ENCODE peak calls at places on chromosomes 12 and 14, in nine cellular contexts. O is cardiac muscle cell; N is mesothelial cell of epicardium; W is pancreas; U is GM13977; T is chondrocyte; J is CD4-positive, alpha-beta T cell; X is fibroblast of lung; G is ovary. H is an unnamed sample.
A peak's percentile ranks its signal among the peaks of the same experiment; 100 is the strongest.

GRCh38 chr12:81257952-81258551 is 180.2 kb downstream of the ACSS3 start:
- DNase-seq in W (no peak), T (no peak), J (no peak), U (no peak), X (peak; percentile 47), O (peak; percentile 32), N (no peak), G (no peak), H (no peak)

GRCh38 chr12:28539691-28540323 is 349.6 kb downstream of the CCDC91 start:
- DNase-seq in O (no peak), T (no peak), U (no peak), W (no peak), X (no peak), N (no peak), J (no peak), G (no peak), H (no peak)

GRCh38 chr14:40053396-40053795 is 621.2 kb upstream of the FBXO33 start:
- DNase-seq in O (no peak), J (no peak), U (no peak), G (no peak), T (no peak), W (no peak), X (no peak), N (no peak), H (no peak)

GRCh38 chr14:57960946-57961792 is 95.3 kb upstream of the SLC35F4 start:
- DNase-seq in U (no peak), O (no peak), G (no peak), W (no peak), N (no peak), X (no peak), J (no peak), T (no peak), H (no peak)

GRCh38 chr14:95256011-95256775 is 63.5 kb downstream of the CLMN start:
- DNase-seq in N (no peak), W (no peak), U (no peak), J (no peak), O (no peak), X (no peak), T (no peak), G (no peak), H (no peak)

GRCh38 chr12:91774471-91774921 is 371.1 kb downstream of the BTG1 start:
- DNase-seq in N (no peak), J (no peak), U (no peak), G (no peak), W (no peak), T (no peak), X (peak; percentile 73), O (no peak), H (no peak)

GRCh38 chr14:90281261-90281660 is 24.9 kb downstream of the PSMC1 start:
- DNase-seq in J (no peak), T (no peak), O (no peak), X (peak; percentile 90), N (no peak), W (no peak), G (no peak), U (no peak), H (no peak)

GRCh38 chr14:95313707-95314106 is 6.0 kb downstream of the CLMN start:
- DNase-seq in X (peak; percentile 15), T (peak; percentile 27), G (no peak), U (no peak), N (no peak), W (no peak), J (no peak), O (no peak), H (peak; percentile 94)

GRCh38 chr12:5871741-5872140 is 73.3 kb downstream of the ANO2 start:
- DNase-seq in U (no peak), T (no peak), N (no peak), G (no peak), J (no peak), W (no peak), O (no peak), X (no peak), H (no peak)

GRCh38 chr12:5870183-5870582 is 74.9 kb downstream of the ANO2 start:
- DNase-seq in T (no peak), J (no peak), O (no peak), N (no peak), X (no peak), G (no peak), W (no peak), U (no peak), H (no peak)

GRCh38 chr12:5873341-5873919 is 71.6 kb downstream of the ANO2 start:
- DNase-seq in U (no peak), O (no peak), G (no peak), X (no peak), T (no peak), N (no peak), W (no peak), J (no peak), H (no peak)

GRCh38 chr12:5874514-5874913 is 70.5 kb downstream of the ANO2 start:
- DNase-seq in U (no peak), J (no peak), T (no peak), O (no peak), G (no peak), W (no peak), X (no peak), N (no peak), H (no peak)

GRCh38 chr12:5872745-5873144 is 72.3 kb downstream of the ANO2 start:
- DNase-seq in U (no peak), O (peak; percentile 36), W (no peak), X (peak; percentile 3), G (no peak), T (no peak), N (no peak), J (no peak), H (no peak)
- TF ChIP-seq CTCF in U (peak; percentile 27), O (no peak), W (no peak), X (no peak), G (no peak), T (peak; percentile 70), N (no peak), J (no peak), H (no peak)

DNA sequence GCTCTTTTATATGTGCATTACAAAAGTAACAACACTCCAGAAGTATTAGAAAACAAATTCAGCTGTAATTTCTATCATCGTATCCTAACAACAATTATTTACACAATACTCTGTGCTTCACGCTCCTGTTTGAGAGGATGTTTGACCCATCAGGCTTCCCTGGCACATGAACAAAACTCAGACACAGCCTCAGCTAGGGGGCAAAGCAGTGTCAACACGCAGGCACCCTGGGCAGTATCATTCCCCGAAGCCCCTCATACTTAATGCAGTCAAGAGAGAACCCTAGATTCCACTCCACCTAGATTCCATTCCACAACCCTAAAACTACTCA is 15.4 kb downstream of the MANSC1 start:
- DNase-seq in X (no peak), N (no peak), T (no peak), G (no peak), J (no peak), O (no peak), U (no peak), W (no peak), H (no peak)
- TF ChIP-seq CTCF in X (no peak), N (peak; percentile 14), T (peak; percentile 67), G (no peak), J (peak; percentile 70), O (no peak), U (no peak), W (no peak), H (no peak)

GRCh38 chr14:88987516-88987915 is 163.1 kb downstream of the TTC8 start:
- DNase-seq in O (no peak), T (no peak), J (no peak), N (no peak), W (no peak), G (no peak), U (no peak), X (peak; percentile 73), H (no peak)

GRCh38 chr14:88983755-88984154 is 159.3 kb downstream of the TTC8 start:
- DNase-seq in J (no peak), W (no peak), O (no peak), G (no peak), U (no peak), N (no peak), T (no peak), X (peak; percentile 97), H (no peak)

GRCh38 chr14:88985654-88986053 is 161.2 kb downstream of the TTC8 start:
- DNase-seq in N (no peak), G (no peak), O (peak; percentile 24), X (peak; percentile 20), J (no peak), U (no peak), T (no peak), W (no peak), H (no peak)

GRCh38 chr14:88986146-88986841 is 161.8 kb downstream of the TTC8 start:
- DNase-seq in T (no peak), X (peak; percentile 89), N (peak; percentile 38), U (no peak), G (peak; percentile 28), O (no peak), J (no peak), W (no peak), H (no peak)

DNA sequence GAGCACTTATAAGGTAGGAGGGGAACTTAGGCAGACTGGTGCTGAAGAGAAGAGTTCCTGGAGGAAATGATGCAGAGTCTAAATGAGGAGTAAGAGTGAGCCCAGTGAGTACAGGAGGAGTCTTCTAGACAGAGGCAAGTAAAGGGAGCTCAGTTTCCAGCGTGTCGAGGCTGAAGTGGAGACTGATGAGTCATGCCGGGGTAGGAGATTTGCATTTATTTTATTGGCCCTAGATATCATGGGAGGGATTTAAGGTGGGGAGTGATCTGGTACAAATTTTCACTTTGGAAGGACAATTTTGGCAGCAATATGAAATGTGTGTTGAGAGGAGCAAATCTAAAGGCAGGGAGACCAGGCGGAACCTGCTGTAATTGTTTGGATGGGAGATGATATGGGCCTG is 157.5 kb downstream of the TTC8 start:
- DNase-seq in T (no peak), J (no peak), N (no peak), G (no peak), O (no peak), W (no peak), X (no peak), U (no peak), H (no peak)
- TF ChIP-seq CTCF in T (no peak), J (no peak), N (no peak), G (no peak), O (no peak), W (no peak), X (no peak), U (no peak), H (no peak)

GRCh38 chr12:88951177-88951576 is 370.9 kb upstream of the KITLG start:
- DNase-seq in O (no peak), U (no peak), G (no peak), W (no peak), J (no peak), N (no peak), T (no peak), X (no peak), H (no peak)

GRCh38 chr12:88946377-88946997 is 366.2 kb upstream of the KITLG start:
- DNase-seq in O (no peak), X (peak; percentile 88), T (no peak), U (no peak), J (no peak), G (no peak), N (no peak), W (no peak), H (no peak)

GRCh38 chr12:88945041-88945732 is 364.9 kb upstream of the KITLG start:
- DNase-seq in G (no peak), X (peak; percentile 64), T (no peak), W (no peak), N (no peak), U (no peak), O (no peak), J (no peak), H (no peak)

GRCh38 chr12:88944403-88944802 is 364.1 kb upstream of the KITLG start:
- DNase-seq in O (no peak), J (no peak), U (no peak), N (no peak), X (peak; percentile 68), T (no peak), W (no peak), G (no peak), H (no peak)

DNA sequence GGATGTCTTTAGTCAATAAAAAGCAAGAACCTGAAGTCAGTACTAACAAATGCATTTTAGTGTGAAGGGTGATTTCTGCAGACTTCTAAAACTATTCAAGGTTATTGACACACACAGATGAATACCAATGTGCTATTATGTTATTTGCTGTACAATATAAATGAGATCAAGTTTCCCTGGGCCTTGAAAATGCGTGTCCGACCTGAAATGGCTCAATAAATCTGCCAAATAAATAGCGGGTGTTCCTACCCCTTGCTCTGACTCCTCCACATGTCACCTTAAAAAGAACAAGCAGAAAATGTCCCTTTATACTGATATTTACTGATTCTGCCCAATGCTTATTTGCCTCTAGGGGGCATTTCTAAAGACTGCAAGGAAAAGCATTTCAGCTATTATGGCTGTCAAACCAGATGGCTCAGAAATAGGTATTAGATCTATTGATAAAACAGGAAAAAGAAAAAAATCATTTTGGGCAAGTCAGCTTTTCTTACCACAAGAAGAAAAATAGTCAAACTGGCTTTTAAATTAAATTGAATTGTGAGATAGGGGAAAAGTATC is 367.3 kb upstream of the KITLG start:
- DNase-seq in O (no peak), G (no peak), U (no peak), W (no peak), X (no peak), T (no peak), N (no peak), J (no peak), H (no peak)
- TF ChIP-seq CTCF in O (no peak), G (no peak), U (no peak), W (no peak), X (no peak), T (no peak), N (no peak), J (no peak), H (no peak)

H was measured in right lobe of liver.